ENCODE peak calls at places on chromosomes 11 and 22, in eight cellular contexts. F is activated CD4-positive, CD25-positive, alpha-beta regulatory T cell treated with anti-CD3 and anti-CD28 coated beads, Interleukin-2, amount 50 U/mL, for 72 hours; T is stimulated activated CD4-positive, alpha-beta T cell treated with anti-CD3 and anti-CD28 coated beads, Interleukin-12 subunit alpha, Interleukin-12 subunit beta, amount 100 ng/mL, for 4 hours; N is T-helper 1 cell; Q is GM12865; A is anterior cingulate cortex; H is hippocampal formation; I is NCI-H2081. W is an unnamed sample.

GRCh38 chr11:77823775-77824174 is 2.8 kb downstream of the AAMDC start:
- DNase-seq in F (no peak), T (no peak), N (no peak), Q (no peak), A (no peak), H (no peak), I (no peak), W (no peak)

GRCh38 chr11:122861631-122862030 is 20.9 kb upstream of the JHY start:
- DNase-seq in F (no peak), T (no peak), N (no peak), Q (no peak), A (no peak), H (no peak), I (no peak), W (no peak)

GRCh38 chr22:19448739-19449421 is 1.4 kb upstream of the C22orf39 start:
- DNase-seq in F (peak), T (no peak), N (no peak), Q (peak), A (no peak), H (no peak), I (no peak), W (peak)

GRCh38 chr11:118988280-118988679 is 9.7 kb upstream of the CENATAC start:
- DNase-seq in F (no peak), T (no peak), N (no peak), Q (no peak), A (no peak), H (no peak), I (no peak), W (no peak)

GRCh38 chr11:11056749-11057471 is 199.1 kb upstream of the ZBED5 start:
- DNase-seq in F (no peak), T (no peak), N (no peak), Q (no peak), A (no peak), H (no peak), I (no peak), W (no peak)

GRCh38 chr11:40376346-40376745 is 1083.1 kb downstream of the LRRC4C start:
- DNase-seq in F (no peak), T (no peak), N (no peak), Q (no peak), A (no peak), H (no peak), I (no peak), W (no peak)

GRCh38 chr11:1171223-1171984 is 13.7 kb downstream of the MUC5AC start:
- DNase-seq in F (no peak), T (no peak), N (no peak), Q (no peak), A (no peak), H (no peak), I (no peak), W (no peak)

GRCh38 chr22:38347181-38347943 is 30.1 kb upstream of the CSNK1E start:
- DNase-seq in F (no peak), T (no peak), N (no peak), Q (no peak), A (no peak), H (no peak), I (no peak), W (no peak)

GRCh38 chr22:23192133-23192532 is 11.8 kb downstream of the BCR start:
- DNase-seq in F (no peak), T (no peak), N (no peak), Q (no peak), A (no peak), H (no peak), I (no peak), W (no peak)

GRCh38 chr11:117842131-117842941 is 17.8 kb upstream of the FXYD2 start:
- DNase-seq in F (peak), T (no peak), N (no peak), Q (peak), A (no peak), H (no peak), I (no peak), W (no peak)

GRCh38 chr11:68048681-68049508 is 10.1 kb downstream of the TCIRG1 start:
- DNase-seq in F (no peak), T (no peak), N (no peak), Q (no peak), A (no peak), H (no peak), I (no peak), W (no peak)

GRCh38 chr11:17347676-17348075 is 3.9 kb upstream of the NCR3LG1 start:
- DNase-seq in F (no peak), T (no peak), N (no peak), Q (no peak), A (no peak), H (no peak), I (no peak), W (no peak)

GRCh38 chr22:27686534-27686933 is 115.0 kb downstream of the MN1 start:
- DNase-seq in F (no peak), T (no peak), N (no peak), Q (no peak), A (peak), H (peak), I (no peak), W (no peak)

GRCh38 chr11:71946144-71946571 is 17.3 kb downstream of the RNF121 start:
- DNase-seq in F (no peak), T (no peak), N (no peak), Q (peak), A (no peak), H (no peak), I (no peak), W (no peak)

GRCh38 chr11:64093233-64094039 is 57.7 kb downstream of the FLRT1 start:
- DNase-seq in F (no peak), T (no peak), N (no peak), Q (no peak), A (no peak), H (no peak), I (no peak), W (no peak)

GRCh38 chr22:20506543-20507252 is 712 bp upstream of the MED15 start:
- DNase-seq in F (no peak), T (no peak), N (no peak), Q (no peak), A (no peak), H (no peak), I (no peak), W (no peak)

GRCh38 chr11:13109616-13110015 is 100.5 kb downstream of the RASSF10 start:
- DNase-seq in F (no peak), T (no peak), N (no peak), Q (no peak), A (no peak), H (no peak), I (no peak), W (no peak)

GRCh38 chr11:79390477-79390876 is 50.4 kb downstream of the TENM4 start:
- DNase-seq in F (no peak), T (no peak), N (no peak), Q (no peak), A (no peak), H (no peak), I (no peak), W (no peak)

GRCh38 chr22:50473088-50473487 is 1.7 kb downstream of the SBF1 start:
- DNase-seq in F (no peak), T (peak), N (no peak), Q (peak), A (no peak), H (no peak), I (no peak), W (peak)

GRCh38 chr11:68146010-68146540 is 24.9 kb upstream of the CHKA start:
- DNase-seq in F (no peak), T (no peak), N (no peak), Q (no peak), A (no peak), H (no peak), I (no peak), W (no peak)

GRCh38 chr11:61413496-61413895 is 16.3 kb downstream of the CPSF7 start:
- DNase-seq in F (no peak), T (no peak), N (no peak), Q (no peak), A (no peak), H (no peak), I (no peak), W (no peak)

GRCh38 chr11:93608280-93608862 is 53.1 kb upstream of the CEP295 start:
- DNase-seq in F (no peak), T (no peak), N (no peak), Q (peak), A (no peak), H (no peak), I (no peak), W (no peak)

GRCh38 chr22:23225724-23226496 is 45.6 kb downstream of the BCR start:
- DNase-seq in F (no peak), T (no peak), N (peak), Q (no peak), A (no peak), H (no peak), I (no peak), W (no peak)

GRCh38 chr11:76835030-76835429 is 25.7 kb upstream of the ACER3 start:
- DNase-seq in F (no peak), T (no peak), N (no peak), Q (no peak), A (no peak), H (no peak), I (no peak), W (no peak)

GRCh38 chr11:86288776-86289507 is 13.1 kb upstream of the HIKESHI start:
- DNase-seq in F (no peak), T (no peak), N (no peak), Q (peak), A (no peak), H (no peak), I (no peak), W (no peak)

GRCh38 chr11:134065381-134065780 is 3.5 kb upstream of the JAM3 start:
- DNase-seq in F (no peak), T (no peak), N (no peak), Q (no peak), A (no peak), H (no peak), I (no peak), W (no peak)

GRCh38 chr11:16469968-16470367 is 113.6 kb upstream of the SOX6 start:
- DNase-seq in F (no peak), T (no peak), N (no peak), Q (no peak), A (no peak), H (no peak), I (no peak), W (no peak)

GRCh38 chr11:46075168-46075567 is 46.1 kb downstream of the PHF21A start:
- DNase-seq in F (no peak), T (no peak), N (no peak), Q (no peak), A (no peak), H (no peak), I (no peak), W (no peak)

GRCh38 chr11:46527586-46527985 is 66.2 kb downstream of the AMBRA1 start:
- DNase-seq in F (no peak), T (no peak), N (no peak), Q (no peak), A (no peak), H (no peak), I (no peak), W (no peak)

GRCh38 chr11:44036811-44037657 is 10.7 kb upstream of the ACCSL start:
- DNase-seq in F (no peak), T (peak), N (no peak), Q (peak), A (peak), H (peak), I (peak), W (peak)

GRCh38 chr11:132234878-132235277 is 864.5 kb downstream of the NTM start:
- DNase-seq in F (no peak), T (no peak), N (no peak), Q (no peak), A (no peak), H (no peak), I (no peak), W (no peak)

GRCh38 chr22:46687460-46687859 is 50.6 kb downstream of the CERK start:
- DNase-seq in F (no peak), T (no peak), N (no peak), Q (no peak), A (no peak), H (no peak), I (no peak), W (no peak)

W was measured in activated naive CD8-positive, alpha-beta T cell treated with anti-CD3 and anti-CD28 coated beads, Interleukin-2, amount 50 U/mL, for 24 hours.